ENCODE peak calls at places on chromosomes 2 and 18, in four cellular contexts. N is Peyer's patch, P is NCI-H1105, G is C1 segment of cervical spinal cord. D is an unnamed sample.

GRCh38 chr2:105176429-105176828 is 65.1 kb upstream of the GPR45 start:
- DNase-seq in P (no peak), G (no peak), N (peak), D (no peak)

GRCh38 chr2:120564213-120565094 is 171.2 kb upstream of the GLI2 start:
- DNase-seq in G (no peak), P (peak), N (no peak), D (no peak)

GRCh38 chr2:142870516-142870915 is 6.9 kb upstream of the KYNU start:
- DNase-seq in N (no peak), G (no peak), P (no peak), D (no peak)

GRCh38 chr2:46503686-46504085 is 24.3 kb downstream of the TMEM247 start:
- DNase-seq in N (no peak), G (no peak), P (no peak), D (no peak)

GRCh38 chr2:105919191-105919811 is 174.6 kb downstream of the NCK2 start:
- DNase-seq in P (no peak), G (peak), N (no peak), D (no peak)

GRCh38 chr2:120430957-120431356 is 85.0 kb downstream of the INHBB start:
- DNase-seq in G (no peak), N (no peak), P (no peak), D (no peak)

GRCh38 chr2:230360028-230360427 is 33.0 kb downstream of the SP140L start:
- DNase-seq in P (no peak), N (no peak), G (no peak), D (no peak)

GRCh38 chr2:186841940-186842339 is 7.0 kb downstream of the ZSWIM2 start:
- DNase-seq in N (no peak), P (no peak), G (no peak), D (no peak)

GRCh38 chr2:66872056-66872821 is 437.3 kb downstream of the MEIS1 start:
- DNase-seq in N (no peak), G (no peak), P (no peak), D (no peak)

GRCh38 chr2:8003462-8004075 is 678.3 kb upstream of the ID2 start:
- DNase-seq in P (no peak), G (no peak), N (no peak), D (no peak)

GRCh38 chr2:16218651-16219050 is 278.3 kb downstream of the MYCN start:
- DNase-seq in G (peak), P (no peak), N (no peak), D (no peak)

GRCh38 chr2:233469261-233470006 is 97.1 kb downstream of the USP40 start:
- DNase-seq in G (peak), P (no peak), N (no peak), D (no peak)

GRCh38 chr2:189179607-189179979 is at the start of gene COL5A2:
- DNase-seq in P (no peak), G (no peak), N (peak), D (no peak)

GRCh38 chr18:58991127-58991798 is 126.6 kb downstream of the ZNF532 start:
- DNase-seq in P (no peak), G (no peak), N (no peak), D (no peak)

GRCh38 chr2:71804251-71804650 is 343.4 kb downstream of the CYP26B1 start:
- DNase-seq in N (no peak), G (no peak), P (no peak), D (no peak)

GRCh38 chr2:60796573-60797509 is 40.8 kb downstream of the PAPOLG start:
- DNase-seq in G (no peak), P (no peak), N (no peak), D (no peak)

GRCh38 chr2:151275291-151275690 is 13.6 kb upstream of the RBM43 start:
- DNase-seq in N (no peak), P (no peak), G (no peak), D (no peak)

GRCh38 chr2:184523732-184524131 is 74.6 kb upstream of the ZNF804A start:
- DNase-seq in N (no peak), G (no peak), P (no peak), D (no peak)

GRCh38 chr18:40883271-40883670 is 1071.8 kb upstream of the PIK3C3 start:
- DNase-seq in G (no peak), P (no peak), N (no peak), D (no peak)